ENCODE peak calls at places on chromosomes 7 and 10, in five cellular contexts. J is mesendoderm, B is brain microvascular endothelial cell, C is cardiac fibroblast, N is activated T-helper 1 cell treated with Interleukin-2 at 50 U/mL for 16 hours. S is an unnamed sample.

GRCh38 chr7:46933596-46933995 is 648.3 kb downstream of the TNS3 start:
- DNase-seq in C (peak), N (no peak), J (no peak), B (no peak), S (no peak)

GRCh38 chr10:119370046-119370770 is 162.8 kb downstream of the GRK5 start:
- DNase-seq in C (peak), B (peak), N (no peak), J (peak), S (peak)

GRCh38 chr10:47095211-47095610 is 184.0 kb downstream of the PTPN20 start:
- DNase-seq in N (no peak), C (no peak), B (no peak), J (no peak), S (no peak)

GRCh38 chr7:3243680-3244079 is 57.4 kb upstream of the SDK1 start:
- DNase-seq in J (no peak), B (no peak), N (no peak), C (no peak), S (no peak)

GRCh38 chr7:26449175-26450165 is 157.8 kb downstream of the SNX10 start:
- DNase-seq in N (no peak), J (no peak), C (peak), B (peak), S (no peak)

GRCh38 chr10:11874568-11875182 is 51.5 kb downstream of the PROSER2 start:
- DNase-seq in N (no peak), C (peak), J (peak), B (peak), S (peak)

GRCh38 chr10:112980908-112981307 is 30.9 kb downstream of the TCF7L2 start:
- DNase-seq in C (no peak), N (no peak), J (no peak), B (no peak), S (no peak)

GRCh38 chr7:76048668-76048988 is 722 bp downstream of the MDH2 start:
- DNase-seq in N (no peak), C (no peak), J (peak), B (no peak), S (peak)

S was measured in MV-4-11.